ENCODE peak calls at places on chromosomes 4 and X, in ten cellular contexts. F is adrenal gland; A is ovary; H is H7; O is cardiac muscle cell; Y is heart right ventricle; X is astrocyte; L is kidney epithelial cell; M is CD4-positive, alpha-beta memory T cell; P is neuronal stem cell. B is an unnamed sample.

GRCh38 chr4:83223781-83224180 is 60.8 kb downstream of the COQ2 start:
- DNase-seq in F (no peak), A (no peak), H (no peak), O (peak; percentile 33), Y (no peak), X (peak; percentile 10), L (no peak), M (no peak), P (no peak), B (no peak)

GRCh38 chr4:168587326-168588125 is 90.7 kb downstream of the PALLD start:
- DNase-seq in F (no peak), A (peak; percentile 11), H (no peak), O (peak; percentile 84), Y (peak; percentile 15), X (peak; percentile 91), L (peak; percentile 62), M (no peak), P (no peak), B (peak; percentile 87)

GRCh38 chr4:15003441-15003890 is 1.2 kb downstream of the CPEB2 start:
- DNase-seq in F (peak; percentile 64), A (peak; percentile 57), H (peak; percentile 74), O (peak; percentile 53), Y (peak; percentile 70), X (no peak), L (no peak), M (peak; percentile 60), P (peak; percentile 51), B (peak; percentile 31)

GRCh38 chrX:143500751-143501150 is 16.5 kb downstream of the SPANXN3 start:
- DNase-seq in F (no peak), A (no peak), H (no peak), O (no peak), Y (no peak), X (no peak), L (peak; percentile 14), M (no peak), P (no peak), B (no peak)

GRCh38 chrX:27976284-27976683 is 5.0 kb downstream of the DCAF8L1 start:
- DNase-seq in F (no peak), A (no peak), H (no peak), O (peak; percentile 62), Y (no peak), X (no peak), L (no peak), M (no peak), P (no peak), B (no peak)

GRCh38 chrX:35826503-35826902 is 28.4 kb downstream of the MAGEB16 start:
- DNase-seq in F (no peak), A (no peak), H (no peak), O (no peak), Y (no peak), X (no peak), L (no peak), M (no peak), P (peak; percentile 32), B (no peak)

GRCh38 chr4:86924805-86925204 is 10.0 kb upstream of the AFF1 start:
- DNase-seq in F (no peak), A (no peak), H (no peak), O (peak; percentile 83), Y (no peak), X (peak; percentile 50), L (peak; percentile 90), M (no peak), P (no peak), B (peak; percentile 93)

GRCh38 chr4:176549161-176549865 is 229.5 kb downstream of the SPCS3 start:
- DNase-seq in F (no peak), A (no peak), H (no peak), O (peak; percentile 18), Y (no peak), X (peak; percentile 60), L (no peak), M (no peak), P (no peak), B (no peak)

GRCh38 chrX:53290441-53291041 is 9.2 kb upstream of the IQSEC2 start:
- DNase-seq in F (no peak), A (no peak), H (no peak), O (no peak), Y (no peak), X (no peak), L (no peak), M (no peak), P (no peak), B (no peak)

GRCh38 chrX:101409043-101409442 is 1.0 kb downstream of the HNRNPH2 start:
- DNase-seq in F (no peak), A (no peak), H (no peak), O (no peak), Y (no peak), X (no peak), L (no peak), M (no peak), P (no peak), B (no peak)

GRCh38 chr4:7089211-7089964 is 21.5 kb upstream of the GRPEL1 start:
- DNase-seq in F (no peak), A (no peak), H (no peak), O (no peak), Y (no peak), X (no peak), L (no peak), M (no peak), P (no peak), B (no peak)

GRCh38 chrX:1853916-1854315 is 239.1 kb downstream of the ASMT start:
- DNase-seq in F (no peak), A (no peak), H (no peak), O (no peak), Y (no peak), X (no peak), L (no peak), M (no peak), P (no peak), B (no peak)

GRCh38 chr4:168534535-168534934 is 37.7 kb downstream of the PALLD start:
- DNase-seq in F (no peak), A (no peak), H (no peak), O (no peak), Y (no peak), X (no peak), L (no peak), M (no peak), P (no peak), B (no peak)

DNA sequence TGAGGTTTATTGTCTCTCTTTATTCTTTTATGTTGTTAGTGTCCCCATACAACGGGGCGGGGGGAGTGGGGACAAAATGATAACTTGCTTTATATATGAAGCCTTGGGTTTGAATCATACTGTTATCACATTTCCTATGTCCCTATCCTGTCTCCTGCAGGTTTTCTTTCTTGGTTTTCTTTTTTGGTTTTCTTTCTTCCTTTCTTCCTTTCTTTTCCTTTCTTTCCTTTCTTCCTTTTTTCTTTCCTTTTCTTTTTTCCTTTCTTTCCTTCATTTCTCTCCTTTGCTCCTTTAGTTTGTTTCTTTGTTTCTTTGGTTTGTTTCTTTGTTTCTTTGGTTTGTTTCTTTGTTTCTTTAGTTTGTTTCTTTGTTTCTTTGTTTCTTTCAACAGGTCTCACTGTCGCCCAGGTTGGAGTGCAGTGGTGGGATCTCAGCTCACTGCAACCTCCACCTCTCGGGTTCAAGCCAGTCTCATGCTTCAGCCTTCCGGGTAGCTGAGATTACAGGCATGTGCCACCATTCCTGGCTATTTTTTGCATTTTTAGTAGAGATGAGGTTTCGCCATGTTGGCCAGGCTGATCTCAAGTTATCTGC is 4.8 kb downstream of the FMR1 start:
- DNase-seq in F (no peak), A (no peak), H (no peak), O (no peak), Y (no peak), X (no peak), L (no peak), M (no peak), P (no peak), B (no peak)
- H3K27me3 ChIP-seq in F (no peaks in the 10 kb centered on the region), A (no peaks in the 10 kb centered on the region), H (no peaks in the 10 kb centered on the region), O (no peaks in the 10 kb centered on the region), Y (no peaks in the 10 kb centered on the region), X (no peaks in the 10 kb centered on the region), L (no peaks in the 10 kb centered on the region), M (no peaks in the 10 kb centered on the region), P (no peaks in the 10 kb centered on the region), B (no peaks in the 10 kb centered on the region)

GRCh38 chrX:155896512-155896911 is 15.4 kb downstream of the VAMP7 start:
- DNase-seq in F (no peak), A (no peak), H (no peak), O (no peak), Y (no peak), X (no peak), L (no peak), M (no peak), P (no peak), B (no peak)
- H3K36me3 ChIP-seq in F (no peaks in the 10 kb centered on the region), A (no peaks in the 10 kb centered on the region), H (no peaks in the 10 kb centered on the region), O (peaks cover 6% of the 10 kb centered on the region), Y (peaks cover 8% of the 10 kb centered on the region), X (peaks cover 8% of the 10 kb centered on the region), L (no peaks in the 10 kb centered on the region), M (peaks cover 32% of the 10 kb centered on the region), P (no peaks in the 10 kb centered on the region), B (peaks cover 63% of the 10 kb centered on the region)

GRCh38 chrX:80485543-80485942 is 65.3 kb downstream of the TENT5D start:
- DNase-seq in F (no peak), A (no peak), H (no peak), O (no peak), Y (no peak), X (no peak), L (no peak), M (no peak), P (no peak), B (no peak)
- H3K27me3 ChIP-seq in F (no peaks in the 10 kb centered on the region), A (no peaks in the 10 kb centered on the region), H (no peaks in the 10 kb centered on the region), O (no peaks in the 10 kb centered on the region), Y (no peaks in the 10 kb centered on the region), X (no peaks in the 10 kb centered on the region), L (no peaks in the 10 kb centered on the region), M (no peaks in the 10 kb centered on the region), P (no peaks in the 10 kb centered on the region), B (no peaks in the 10 kb centered on the region)

DNA sequence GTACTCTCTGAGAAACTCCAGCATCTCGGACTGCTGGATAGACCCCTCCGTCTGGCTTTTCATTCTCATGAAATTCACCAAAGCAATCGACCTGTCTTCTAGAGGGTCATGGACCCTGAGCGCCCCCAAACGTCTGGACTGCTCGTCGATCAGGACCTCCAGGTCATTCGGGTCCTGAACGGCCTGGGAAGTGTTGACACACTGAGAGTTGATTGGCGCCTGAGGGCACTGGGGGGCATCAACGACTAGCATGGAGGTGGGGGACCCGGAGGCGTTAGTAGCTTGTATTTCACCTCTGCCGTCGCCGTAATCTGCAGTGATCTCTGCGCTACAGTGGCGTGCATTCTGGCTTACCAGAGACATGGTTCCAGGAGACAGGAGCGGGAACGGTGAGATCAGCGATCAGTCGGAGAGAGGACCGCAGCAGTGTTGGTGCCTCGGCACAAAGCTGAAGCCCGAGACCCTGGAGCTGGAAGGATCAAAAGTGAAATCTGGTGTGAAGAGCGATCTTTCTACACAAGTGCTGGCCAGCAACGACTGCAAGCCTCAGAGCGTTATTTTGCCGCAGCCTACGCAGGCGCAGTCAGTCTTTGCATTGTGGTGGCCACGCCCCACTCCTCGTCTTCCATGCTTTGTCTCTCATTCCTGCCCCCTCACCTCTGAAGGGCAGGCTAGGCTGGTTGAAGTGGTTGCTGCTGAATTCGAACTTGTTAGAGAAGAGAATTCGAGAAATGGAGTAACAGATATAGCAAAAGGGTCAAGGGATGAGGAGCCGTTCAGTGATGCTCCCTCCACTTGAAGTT is at the start of gene MAGEE2:
- DNase-seq in F (no peak), A (no peak), H (no peak), O (no peak), Y (peak; percentile 18), X (no peak), L (no peak), M (no peak), P (no peak), B (no peak)
- H3K36me3 ChIP-seq in F (no peaks in the 10 kb centered on the region), A (no peaks in the 10 kb centered on the region), H (no peaks in the 10 kb centered on the region), O (no peaks in the 10 kb centered on the region), Y (no peaks in the 10 kb centered on the region), X (no peaks in the 10 kb centered on the region), L (no peaks in the 10 kb centered on the region), M (no peaks in the 10 kb centered on the region), P (no peaks in the 10 kb centered on the region), B (no peaks in the 10 kb centered on the region)